ENCODE peak calls at places on chromosome 20, in ten cellular contexts. F is amygdala; K is cardiac muscle cell; S is stimulated activated CD8-positive, alpha-beta memory T cell treated with anti-CD3 and anti-CD28 coated beads, Interleukin-4, amount 100 ng/mL, for 24 hours; Y is putamen; A is GM20000; W is GM12865; U is NCI-H1092; R is H4; E is sigmoid colon. J is an unnamed sample.
A peak's percentile ranks its signal among the peaks of the same experiment; 100 is the strongest.

GRCh38 chr20:58389324-58389967 is 417 bp downstream of the VAPB start:
- DNase-seq in F (no peak), K (peak; percentile 43), S (no peak), Y (no peak), A (peak; percentile 60), W (peak; percentile 70), U (peak; percentile 2), R (no peak), E (peak; percentile 72), J (peak; percentile 77)

GRCh38 chr20:21053002-21053762 is 53.0 kb downstream of the LINC00237 start:
- DNase-seq in F (no peak), K (no peak), S (no peak), Y (peak; percentile 7), A (no peak), W (no peak), U (peak; percentile 50), R (no peak), E (no peak), J (peak; percentile 54)

GRCh38 chr20:53322651-53323050 is 271.0 kb downstream of the ZNF217 start:
- DNase-seq in F (no peak), K (peak; percentile 2), S (no peak), Y (no peak), A (no peak), W (no peak), U (no peak), R (no peak), E (no peak), J (no peak)

GRCh38 chr20:59149678-59150504 is 13.7 kb upstream of the ZNF831 start:
- DNase-seq in F (no peak), K (no peak), S (peak; percentile 32), Y (no peak), A (no peak), W (peak; percentile 28), U (no peak), R (no peak), E (no peak), J (no peak)

GRCh38 chr20:10619427-10619826 is 54.4 kb downstream of the JAG1 start:
- DNase-seq in F (no peak), K (peak; percentile 85), S (no peak), Y (no peak), A (no peak), W (no peak), U (no peak), R (peak; percentile 89), E (no peak), J (peak; percentile 40)

GRCh38 chr20:39036011-39036410 is 73.9 kb downstream of the DHX35 start:
- DNase-seq in F (no peak), K (no peak), S (no peak), Y (peak; percentile 6), A (no peak), W (no peak), U (no peak), R (no peak), E (no peak), J (no peak)

GRCh38 chr20:44501448-44501847 is 20.4 kb downstream of the SERINC3 start:
- DNase-seq in F (no peak), K (peak; percentile 92), S (no peak), Y (no peak), A (no peak), W (no peak), U (no peak), R (no peak), E (no peak), J (no peak)

GRCh38 chr20:36399147-36399968 is 93.2 kb downstream of the DLGAP4 start:
- DNase-seq in F (no peak), K (peak; percentile 35), S (peak; percentile 10), Y (peak; percentile 47), A (peak; percentile 66), W (peak; percentile 62), U (peak; percentile 1), R (peak; percentile 70), E (no peak), J (peak; percentile 83)

GRCh38 chr20:10219452-10219791 is 792 bp downstream of the SNAP25 start:
- DNase-seq in F (peak; percentile 35), K (peak; percentile 86), S (peak; percentile 26), Y (peak; percentile 71), A (peak; percentile 83), W (peak; percentile 61), U (peak; percentile 72), R (peak; percentile 44), E (peak; percentile 71), J (peak; percentile 92)

GRCh38 chr20:25584905-25585704 is at the start of gene NINL:
- DNase-seq in F (no peak), K (peak; percentile 77), S (peak; percentile 25), Y (peak; percentile 30), A (peak; percentile 67), W (no peak), U (peak; percentile 50), R (peak; percentile 39), E (peak; percentile 78), J (peak; percentile 95)

GRCh38 chr20:24837721-24838456 is 111.2 kb upstream of the CST7 start:
- DNase-seq in F (no peak), K (peak; percentile 12), S (no peak), Y (no peak), A (no peak), W (no peak), U (no peak), R (no peak), E (no peak), J (no peak)

GRCh38 chr20:45266977-45267376 is 12.6 kb upstream of the SLPI start:
- DNase-seq in F (no peak), K (no peak), S (no peak), Y (no peak), A (no peak), W (no peak), U (no peak), R (no peak), E (no peak), J (no peak)

GRCh38 chr20:50116368-50116999 is 3.5 kb upstream of the UBE2V1 start:
- DNase-seq in F (no peak), K (no peak), S (no peak), Y (no peak), A (no peak), W (no peak), U (no peak), R (no peak), E (no peak), J (no peak)

GRCh38 chr20:47489448-47489872 is 12.2 kb upstream of the NCOA3 start:
- DNase-seq in F (no peak), K (no peak), S (no peak), Y (no peak), A (no peak), W (peak; percentile 89), U (no peak), R (no peak), E (peak; percentile 73), J (no peak)

GRCh38 chr20:50578061-50578777 is 68.0 kb downstream of the PTPN1 start:
- DNase-seq in F (no peak), K (no peak), S (no peak), Y (no peak), A (no peak), W (no peak), U (no peak), R (no peak), E (no peak), J (no peak)

GRCh38 chr20:57292611-57293010 is 26.2 kb upstream of the BMP7 start:
- DNase-seq in F (no peak), K (no peak), S (no peak), Y (no peak), A (no peak), W (no peak), U (no peak), R (no peak), E (no peak), J (no peak)

GRCh38 chr20:53652090-53652858 is 58.6 kb upstream of the ZNF217 start:
- DNase-seq in F (no peak), K (no peak), S (no peak), Y (no peak), A (peak; percentile 62), W (peak; percentile 91), U (no peak), R (no peak), E (no peak), J (no peak)

GRCh38 chr20:36676701-36677421 is 30.9 kb upstream of the SLA2 start:
- DNase-seq in F (no peak), K (no peak), S (no peak), Y (no peak), A (no peak), W (no peak), U (no peak), R (no peak), E (no peak), J (peak; percentile 94)

GRCh38 chr20:35555951-35556645 is 14.2 kb downstream of the ERGIC3 start:
- DNase-seq in F (no peak), K (no peak), S (no peak), Y (no peak), A (no peak), W (no peak), U (no peak), R (no peak), E (no peak), J (no peak)

GRCh38 chr20:57977588-57977987 is 250.9 kb downstream of the ANKRD60 start:
- DNase-seq in F (no peak), K (no peak), S (no peak), Y (no peak), A (no peak), W (no peak), U (no peak), R (no peak), E (no peak), J (no peak)

GRCh38 chr20:38290829-38291581 is 13.0 kb upstream of the BPI start:
- DNase-seq in F (no peak), K (peak; percentile 88), S (no peak), Y (peak; percentile 39), A (no peak), W (peak; percentile 11), U (no peak), R (peak; percentile 84), E (no peak), J (peak; percentile 77)

GRCh38 chr20:45463709-45464108 is 5.8 kb upstream of the WFDC2 start:
- DNase-seq in F (no peak), K (no peak), S (no peak), Y (no peak), A (no peak), W (no peak), U (no peak), R (no peak), E (no peak), J (no peak)

GRCh38 chr20:63053430-63054102 is 46.8 kb upstream of the BHLHE23 start:
- DNase-seq in F (no peak), K (no peak), S (no peak), Y (no peak), A (no peak), W (no peak), U (no peak), R (no peak), E (no peak), J (no peak)

GRCh38 chr20:1287787-1288569 is 21.9 kb downstream of the SNPH start:
- DNase-seq in F (no peak), K (no peak), S (no peak), Y (no peak), A (no peak), W (no peak), U (no peak), R (no peak), E (peak; percentile 39), J (no peak)

GRCh38 chr20:31861346-31862156 is 8.8 kb downstream of the DUSP15 start:
- DNase-seq in F (peak; percentile 25), K (peak; percentile 71), S (peak; percentile 65), Y (peak; percentile 54), A (peak; percentile 95), W (peak; percentile 86), U (peak; percentile 44), R (no peak), E (no peak), J (peak; percentile 96)

GRCh38 chr20:38377039-38377715 is 30.9 kb downstream of the LBP start:
- DNase-seq in F (no peak), K (no peak), S (no peak), Y (peak; percentile 49), A (no peak), W (no peak), U (no peak), R (no peak), E (no peak), J (no peak)

GRCh38 chr20:15236812-15237211 is 899.4 kb upstream of the FLRT3 start:
- DNase-seq in F (no peak), K (peak; percentile 39), S (no peak), Y (no peak), A (peak; percentile 28), W (peak; percentile 57), U (no peak), R (peak; percentile 84), E (no peak), J (peak; percentile 70)

GRCh38 chr20:40687384-40688128 is 1.5 kb downstream of the MAFB start:
- DNase-seq in F (no peak), K (peak; percentile 45), S (no peak), Y (no peak), A (no peak), W (no peak), U (no peak), R (no peak), E (no peak), J (peak; percentile 79)

J was measured in neural progenitor cell.